ENCODE peak calls at places on chromosomes 3 and 15, in six cellular contexts. One of them, this sample, is unnamed.

GRCh38 chr3:109608574-109608973 is 271.2 kb upstream of the DPPA4 start:
- DNase-seq in activated T-cell treated with anti-CD3 and anti-CD28 coated beads, Interleukin-2, amount 50 U/mL, for 4 hours: no peak
- DNase-seq in GDM1: no peak
- DNase-seq in NB4: no peak
- DNase-seq in RWPE1: no peak
- DNase-seq in OCI-M1: no peak
- DNase-seq in this sample: no peak

GRCh38 chr3:25021816-25022215 is 406.2 kb upstream of the RARB start:
- DNase-seq in activated T-cell treated with anti-CD3 and anti-CD28 coated beads, Interleukin-2, amount 50 U/mL, for 4 hours: no peak
- DNase-seq in GDM1: no peak
- DNase-seq in NB4: peak
- DNase-seq in RWPE1: peak
- DNase-seq in OCI-M1: peak
- DNase-seq in this sample: no peak

GRCh38 chr3:15438988-15439387 is 11.6 kb downstream of the EAF1 start:
- DNase-seq in activated T-cell treated with anti-CD3 and anti-CD28 coated beads, Interleukin-2, amount 50 U/mL, for 4 hours: no peak
- DNase-seq in GDM1: no peak
- DNase-seq in NB4: no peak
- DNase-seq in RWPE1: no peak
- DNase-seq in OCI-M1: no peak
- DNase-seq in this sample: no peak

GRCh38 chr3:157713101-157713500 is 209.9 kb upstream of the VEPH1 start:
- DNase-seq in activated T-cell treated with anti-CD3 and anti-CD28 coated beads, Interleukin-2, amount 50 U/mL, for 4 hours: no peak
- DNase-seq in GDM1: no peak
- DNase-seq in NB4: no peak
- DNase-seq in RWPE1: no peak
- DNase-seq in OCI-M1: no peak
- DNase-seq in this sample: no peak

GRCh38 chr15:41656188-41656587 is 4.0 kb upstream of the MGA start:
- DNase-seq in activated T-cell treated with anti-CD3 and anti-CD28 coated beads, Interleukin-2, amount 50 U/mL, for 4 hours: no peak
- DNase-seq in GDM1: no peak
- DNase-seq in NB4: no peak
- DNase-seq in RWPE1: no peak
- DNase-seq in OCI-M1: no peak
- DNase-seq in this sample: no peak

GRCh38 chr3:113947372-113948014 is at the start of gene ZDHHC23:
- DNase-seq in activated T-cell treated with anti-CD3 and anti-CD28 coated beads, Interleukin-2, amount 50 U/mL, for 4 hours: peak
- DNase-seq in GDM1: peak
- DNase-seq in NB4: peak
- DNase-seq in RWPE1: peak
- DNase-seq in OCI-M1: peak
- DNase-seq in this sample: peak

GRCh38 chr15:53022788-53023187 is 232.7 kb upstream of the ONECUT1 start:
- DNase-seq in activated T-cell treated with anti-CD3 and anti-CD28 coated beads, Interleukin-2, amount 50 U/mL, for 4 hours: no peak
- DNase-seq in GDM1: no peak
- DNase-seq in NB4: peak
- DNase-seq in RWPE1: no peak
- DNase-seq in OCI-M1: peak
- DNase-seq in this sample: no peak

GRCh38 chr15:77907824-77908751 is 169.4 kb downstream of the TBC1D2B start:
- DNase-seq in activated T-cell treated with anti-CD3 and anti-CD28 coated beads, Interleukin-2, amount 50 U/mL, for 4 hours: peak
- DNase-seq in GDM1: peak
- DNase-seq in NB4: peak
- DNase-seq in RWPE1: no peak
- DNase-seq in OCI-M1: peak
- DNase-seq in this sample: peak

GRCh38 chr3:63763156-63763555 is 55.9 kb upstream of the C3orf49 start:
- DNase-seq in activated T-cell treated with anti-CD3 and anti-CD28 coated beads, Interleukin-2, amount 50 U/mL, for 4 hours: no peak
- DNase-seq in GDM1: no peak
- DNase-seq in NB4: no peak
- DNase-seq in RWPE1: peak
- DNase-seq in OCI-M1: no peak
- DNase-seq in this sample: no peak

GRCh38 chr15:70091649-70092461 is 5.9 kb downstream of the TLE3 start:
- DNase-seq in activated T-cell treated with anti-CD3 and anti-CD28 coated beads, Interleukin-2, amount 50 U/mL, for 4 hours: no peak
- DNase-seq in GDM1: no peak
- DNase-seq in NB4: no peak
- DNase-seq in RWPE1: peak
- DNase-seq in OCI-M1: peak
- DNase-seq in this sample: peak

GRCh38 chr3:185558395-185558794 is 6.0 kb upstream of the LIPH start:
- DNase-seq in activated T-cell treated with anti-CD3 and anti-CD28 coated beads, Interleukin-2, amount 50 U/mL, for 4 hours: no peak
- DNase-seq in GDM1: no peak
- DNase-seq in NB4: no peak
- DNase-seq in RWPE1: peak
- DNase-seq in OCI-M1: peak
- DNase-seq in this sample: no peak

GRCh38 chr3:183307749-183308148 is 54.7 kb downstream of the B3GNT5 start:
- DNase-seq in activated T-cell treated with anti-CD3 and anti-CD28 coated beads, Interleukin-2, amount 50 U/mL, for 4 hours: no peak
- DNase-seq in GDM1: no peak
- DNase-seq in NB4: no peak
- DNase-seq in RWPE1: no peak
- DNase-seq in OCI-M1: no peak
- DNase-seq in this sample: no peak

GRCh38 chr15:92056875-92057274 is 203.4 kb downstream of the SLCO3A1 start:
- DNase-seq in activated T-cell treated with anti-CD3 and anti-CD28 coated beads, Interleukin-2, amount 50 U/mL, for 4 hours: no peak
- DNase-seq in GDM1: no peak
- DNase-seq in NB4: no peak
- DNase-seq in RWPE1: no peak
- DNase-seq in OCI-M1: no peak
- DNase-seq in this sample: no peak

GRCh38 chr3:97711664-97712063 is 52.9 kb upstream of the ARL6 start:
- DNase-seq in activated T-cell treated with anti-CD3 and anti-CD28 coated beads, Interleukin-2, amount 50 U/mL, for 4 hours: no peak
- DNase-seq in GDM1: no peak
- DNase-seq in NB4: no peak
- DNase-seq in RWPE1: no peak
- DNase-seq in OCI-M1: no peak
- DNase-seq in this sample: no peak

GRCh38 chr15:39194431-39194830 is 386.4 kb upstream of the THBS1 start:
- DNase-seq in activated T-cell treated with anti-CD3 and anti-CD28 coated beads, Interleukin-2, amount 50 U/mL, for 4 hours: no peak
- DNase-seq in GDM1: no peak
- DNase-seq in NB4: no peak
- DNase-seq in RWPE1: no peak
- DNase-seq in OCI-M1: no peak
- DNase-seq in this sample: no peak

GRCh38 chr15:73341886-73342600 is 26.7 kb downstream of the HCN4 start:
- DNase-seq in activated T-cell treated with anti-CD3 and anti-CD28 coated beads, Interleukin-2, amount 50 U/mL, for 4 hours: no peak
- DNase-seq in GDM1: no peak
- DNase-seq in NB4: no peak
- DNase-seq in RWPE1: no peak
- DNase-seq in OCI-M1: no peak
- DNase-seq in this sample: no peak

GRCh38 chr3:84566256-84566655 is 392.5 kb upstream of the CADM2 start:
- DNase-seq in activated T-cell treated with anti-CD3 and anti-CD28 coated beads, Interleukin-2, amount 50 U/mL, for 4 hours: no peak
- DNase-seq in GDM1: no peak
- DNase-seq in NB4: no peak
- DNase-seq in RWPE1: no peak
- DNase-seq in OCI-M1: no peak
- DNase-seq in this sample: no peak

GRCh38 chr15:75202251-75203016 is 752 bp downstream of the C15orf39 start:
- DNase-seq in activated T-cell treated with anti-CD3 and anti-CD28 coated beads, Interleukin-2, amount 50 U/mL, for 4 hours: peak
- DNase-seq in GDM1: no peak
- DNase-seq in NB4: peak
- DNase-seq in RWPE1: peak
- DNase-seq in OCI-M1: peak
- DNase-seq in this sample: peak

GRCh38 chr3:169218314-169218983 is 445.1 kb downstream of the MECOM start:
- DNase-seq in activated T-cell treated with anti-CD3 and anti-CD28 coated beads, Interleukin-2, amount 50 U/mL, for 4 hours: no peak
- DNase-seq in GDM1: no peak
- DNase-seq in NB4: peak
- DNase-seq in RWPE1: peak
- DNase-seq in OCI-M1: peak
- DNase-seq in this sample: peak

GRCh38 chr15:67259806-67260205 is 5.2 kb downstream of the IQCH start:
- DNase-seq in activated T-cell treated with anti-CD3 and anti-CD28 coated beads, Interleukin-2, amount 50 U/mL, for 4 hours: no peak
- DNase-seq in GDM1: no peak
- DNase-seq in NB4: no peak
- DNase-seq in RWPE1: no peak
- DNase-seq in OCI-M1: no peak
- DNase-seq in this sample: no peak

GRCh38 chr3:12436514-12437222 is 47.6 kb upstream of the TSEN2 start:
- DNase-seq in activated T-cell treated with anti-CD3 and anti-CD28 coated beads, Interleukin-2, amount 50 U/mL, for 4 hours: no peak
- DNase-seq in GDM1: no peak
- DNase-seq in NB4: no peak
- DNase-seq in RWPE1: no peak
- DNase-seq in OCI-M1: no peak
- DNase-seq in this sample: no peak

GRCh38 chr3:76970006-76970680 is 69.8 kb upstream of the ROBO2 start:
- DNase-seq in activated T-cell treated with anti-CD3 and anti-CD28 coated beads, Interleukin-2, amount 50 U/mL, for 4 hours: no peak
- DNase-seq in GDM1: no peak
- DNase-seq in NB4: no peak
- DNase-seq in RWPE1: no peak
- DNase-seq in OCI-M1: no peak
- DNase-seq in this sample: no peak

This sample was measured in KBM-7.